ENCODE peak calls at places on chromosome 1, in ten cellular contexts. S is choroid plexus epithelial cell, N is mucosa of descending colon, H is foreskin fibroblast, J is fibroblast of lung, Q is esophagus muscularis mucosa, F is uterus, D is IMR-90, K is stomach, A is epithelial cell of esophagus. W is an unnamed sample.
A peak's percentile ranks its signal among the peaks of the same experiment; 100 is the strongest.

GRCh38 chr1:7536891-7537591 is 234.1 kb upstream of the VAMP3 start:
- DNase-seq in S (no peak), N (no peak), H (no peak), J (no peak), Q (no peak), F (no peak), D (no peak), K (no peak), A (no peak), W (no peak)

GRCh38 chr1:179124866-179125265 is 43.0 kb downstream of the TOR3A start:
- DNase-seq in S (no peak), N (no peak), H (peak; percentile 38), J (peak; percentile 84), Q (no peak), F (no peak), D (peak; percentile 78), K (no peak), A (peak; percentile 61), W (peak; percentile 41)

GRCh38 chr1:178407662-178408061 is 89.1 kb downstream of the CLEC20A start:
- DNase-seq in S (no peak), N (no peak), H (no peak), J (no peak), Q (no peak), F (no peak), D (no peak), K (no peak), A (no peak), W (no peak)

GRCh38 chr1:183871142-183871541 is 66.2 kb downstream of the RGL1 start:
- DNase-seq in S (peak; percentile 65), N (no peak), H (peak; percentile 60), J (peak; percentile 74), Q (no peak), F (peak; percentile 52), D (peak; percentile 71), K (no peak), A (peak; percentile 69), W (peak; percentile 56)

GRCh38 chr1:155082301-155082940 is 3.8 kb downstream of the EFNA3 start:
- DNase-seq in S (no peak), N (peak; percentile 78), H (no peak), J (no peak), Q (no peak), F (no peak), D (no peak), K (no peak), A (peak; percentile 30), W (no peak)

GRCh38 chr1:111192643-111193519 is 7.6 kb downstream of the DENND2D start:
- DNase-seq in S (peak; percentile 16), N (no peak), H (no peak), J (peak; percentile 24), Q (no peak), F (no peak), D (peak; percentile 21), K (no peak), A (peak; percentile 58), W (no peak)

GRCh38 chr1:167635941-167636340 is 5.9 kb downstream of the RCSD1 start:
- DNase-seq in S (no peak), N (no peak), H (no peak), J (no peak), Q (no peak), F (no peak), D (no peak), K (no peak), A (no peak), W (no peak)

GRCh38 chr1:71087060-71087459 is 6.2 kb upstream of the ZRANB2 start:
- DNase-seq in S (no peak), N (no peak), H (no peak), J (no peak), Q (no peak), F (no peak), D (no peak), K (no peak), A (no peak), W (no peak)

GRCh38 chr1:54497338-54497737 is 50.7 kb upstream of the ACOT11 start:
- DNase-seq in S (no peak), N (no peak), H (no peak), J (no peak), Q (no peak), F (no peak), D (no peak), K (no peak), A (no peak), W (no peak)

GRCh38 chr1:54500030-54500389 is 48.0 kb upstream of the ACOT11 start:
- DNase-seq in S (no peak), N (no peak), H (no peak), J (no peak), Q (no peak), F (no peak), D (no peak), K (no peak), A (peak; percentile 20), W (no peak)

GRCh38 chr1:54501849-54502248 is 46.2 kb upstream of the ACOT11 start:
- DNase-seq in S (no peak), N (no peak), H (no peak), J (no peak), Q (no peak), F (no peak), D (no peak), K (no peak), A (no peak), W (no peak)

GRCh38 chr1:54498383-54499096 is 49.5 kb upstream of the ACOT11 start:
- DNase-seq in S (peak; percentile 22), N (no peak), H (no peak), J (peak; percentile 42), Q (no peak), F (no peak), D (no peak), K (no peak), A (no peak), W (no peak)

DNA sequence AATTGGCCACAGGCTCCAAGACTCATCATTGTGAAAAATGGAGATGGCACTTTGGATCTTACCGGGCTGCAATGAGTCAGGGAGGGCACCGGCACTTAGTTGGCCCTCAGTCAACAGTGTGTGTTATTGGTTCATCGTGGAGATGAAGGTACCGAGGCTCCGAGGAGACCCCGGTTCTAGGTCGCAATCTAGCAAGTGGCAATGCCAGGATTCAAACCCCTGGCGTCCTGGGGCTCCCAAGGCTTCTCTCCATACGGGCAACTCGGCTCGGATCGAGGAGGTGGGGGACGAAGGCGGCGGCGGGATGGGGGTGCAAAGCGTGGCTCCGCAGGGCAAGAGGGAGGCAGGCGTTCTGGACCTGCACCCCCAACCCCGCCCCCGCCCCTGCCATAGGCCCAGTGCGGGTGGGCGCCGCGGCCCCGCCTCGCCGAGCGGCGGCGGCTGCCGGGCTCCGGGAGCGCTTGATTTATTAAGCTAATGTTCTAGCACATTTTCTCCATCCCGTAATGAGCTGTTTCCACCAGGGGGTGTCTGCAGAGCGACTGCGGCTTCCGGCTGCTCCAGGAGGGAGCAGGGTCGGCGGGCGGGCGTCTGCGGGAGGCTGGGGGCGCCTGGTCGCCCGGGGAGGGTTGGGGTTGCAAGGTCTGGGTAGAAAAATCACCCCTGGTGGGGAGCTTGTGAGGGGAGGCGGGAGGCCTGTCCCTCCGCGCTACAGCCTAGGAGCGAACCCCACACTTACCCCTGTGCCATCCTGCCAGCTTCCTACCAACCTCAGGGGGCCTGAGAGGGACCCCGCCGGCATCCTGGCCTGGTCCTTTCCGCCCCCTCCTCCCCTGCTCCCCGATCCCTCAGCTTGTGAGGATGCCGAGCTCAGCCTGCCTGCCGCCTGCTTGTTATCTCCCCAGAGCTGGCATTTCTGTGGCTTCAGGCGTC is 48.7 kb upstream of the ACOT11 start:
- DNase-seq in S (peak; percentile 68), N (no peak), H (peak; percentile 24), J (peak; percentile 56), Q (no peak), F (no peak), D (peak; percentile 36), K (no peak), A (peak; percentile 59), W (no peak)
- H3K4me3 ChIP-seq in S (peak overlapping the region; percentile 37), N (no peak overlapping the region), H (peak overlapping the region; percentile 47), J (peak overlapping the region; percentile 28), Q (peak overlapping the region; percentile 46), F (peak overlapping the region; percentile 26), D (peak overlapping the region; percentile 11), K (peak overlapping the region; percentile 42), A (peak overlapping the region; percentile 36), W (peak overlapping the region; percentile 40)

DNA sequence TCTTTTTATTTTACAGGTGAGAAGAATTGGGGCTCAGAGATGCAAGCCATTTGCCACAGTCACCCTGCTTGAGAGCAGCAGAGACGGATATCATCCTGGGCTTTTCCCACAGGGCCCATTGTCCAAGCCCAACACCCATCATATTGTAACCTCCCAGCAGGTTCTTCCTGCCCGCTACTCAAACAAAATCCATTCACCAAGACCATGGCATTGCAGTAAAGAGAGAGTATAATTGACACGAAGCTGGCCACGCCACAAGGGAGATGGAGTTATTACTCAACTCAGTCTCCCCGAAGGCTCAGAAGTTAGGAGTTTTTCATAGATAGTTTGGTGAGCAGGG is 60.9 kb upstream of the KLHDC7A start:
- DNase-seq in S (no peak), N (no peak), H (no peak), J (no peak), Q (no peak), F (no peak), D (no peak), K (no peak), A (no peak), W (no peak)
- H3K4me3 ChIP-seq in S (no peak overlapping the region), N (no peak overlapping the region), H (no peak overlapping the region), J (no peak overlapping the region), Q (no peak overlapping the region), F (no peak overlapping the region), D (no peak overlapping the region), K (no peak overlapping the region), A (no peak overlapping the region), W (no peak overlapping the region)

GRCh38 chr1:101846820-101847219 is 149.9 kb downstream of the OLFM3 start:
- DNase-seq in S (no peak), N (no peak), H (no peak), J (no peak), Q (no peak), F (no peak), D (no peak), K (peak; percentile 26), A (peak; percentile 2), W (no peak)
- H3K4me3 ChIP-seq in S (no peak overlapping the region), N (no peak overlapping the region), H (no peak overlapping the region), J (no peak overlapping the region), Q (no peak overlapping the region), F (no peak overlapping the region), D (no peak overlapping the region), K (no peak overlapping the region), A (no peak overlapping the region), W (no peak overlapping the region)

GRCh38 chr1:234300096-234300495 is 73.2 kb upstream of the COA6 start:
- DNase-seq in S (no peak), N (no peak), H (no peak), J (peak; percentile 75), Q (no peak), F (no peak), D (no peak), K (no peak), A (no peak), W (no peak)

GRCh38 chr1:234297668-234298067 is 75.6 kb upstream of the COA6 start:
- DNase-seq in S (no peak), N (no peak), H (no peak), J (no peak), Q (no peak), F (no peak), D (no peak), K (no peak), A (no peak), W (no peak)

GRCh38 chr1:234303231-234303630 is 70.0 kb upstream of the COA6 start:
- DNase-seq in S (no peak), N (no peak), H (no peak), J (no peak), Q (no peak), F (no peak), D (no peak), K (no peak), A (no peak), W (no peak)

GRCh38 chr1:234296481-234296880 is 76.8 kb upstream of the COA6 start:
- DNase-seq in S (no peak), N (no peak), H (no peak), J (no peak), Q (no peak), F (no peak), D (no peak), K (no peak), A (no peak), W (no peak)

DNA sequence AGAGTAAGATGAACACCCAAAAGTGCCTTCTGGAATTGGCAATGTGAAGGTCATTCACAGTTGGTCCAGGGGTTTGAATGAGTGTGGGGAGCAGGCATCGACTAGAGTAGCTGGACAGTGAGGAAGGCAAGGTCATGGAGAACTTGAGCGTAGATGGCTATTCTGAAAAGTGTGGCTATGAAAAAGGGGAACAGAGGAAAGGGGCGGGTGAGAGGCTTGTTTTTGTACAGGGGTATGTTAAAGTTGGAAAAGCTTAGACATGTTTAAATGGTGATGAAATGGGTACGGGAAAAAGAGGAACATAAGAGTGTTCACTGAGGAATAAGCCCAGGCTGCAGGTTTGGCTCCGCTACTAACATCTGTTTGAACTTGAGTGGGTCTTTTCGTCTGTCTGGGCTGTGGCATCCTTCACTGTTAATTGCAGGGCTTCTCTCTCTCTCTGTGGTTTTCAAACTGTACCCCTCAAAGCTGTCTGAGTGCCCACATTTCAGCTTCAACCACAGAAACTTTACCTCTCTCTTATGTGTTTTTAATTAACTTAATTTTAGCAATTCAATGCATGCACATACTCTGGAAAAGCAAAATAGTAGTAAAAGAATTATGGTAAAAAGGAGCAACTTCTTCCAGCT is 70.8 kb upstream of the COA6 start:
- DNase-seq in S (no peak), N (no peak), H (no peak), J (no peak), Q (no peak), F (no peak), D (no peak), K (no peak), A (no peak), W (no peak)
- H3K4me3 ChIP-seq in S (no peak overlapping the region), N (no peak overlapping the region), H (no peak overlapping the region), J (no peak overlapping the region), Q (no peak overlapping the region), F (no peak overlapping the region), D (no peak overlapping the region), K (no peak overlapping the region), A (no peak overlapping the region), W (no peak overlapping the region)